ENCODE peak calls at places on chromosomes 11 and 22, in five cellular contexts. Q is prostate gland, E is K562, N is HepG2, Z is GM23338. P is an unnamed sample.
A peak's percentile ranks its signal among the peaks of the same experiment; 100 is the strongest.

GRCh38 chr11:92670293-92670890 is 299.1 kb upstream of the MTNR1B start:
- DNase-seq in N (no peak), Z (peak; percentile 29), E (no peak), Q (no peak), P (no peak)

GRCh38 chr11:122463530-122463929 is 192.0 kb upstream of the UBASH3B start:
- DNase-seq in Q (no peak), E (no peak), N (no peak), Z (no peak), P (no peak)

GRCh38 chr11:126442523-126442922 is 87.0 kb downstream of the ST3GAL4 start:
- DNase-seq in Z (no peak), Q (no peak), N (no peak), E (no peak), P (no peak)

GRCh38 chr11:129045150-129045549 is 102.5 kb upstream of the TP53AIP1 start:
- DNase-seq in Z (no peak), E (no peak), Q (no peak), N (no peak), P (no peak)

GRCh38 chr11:69311767-69312385 is 17.9 kb downstream of the MYEOV start:
- DNase-seq in Q (no peak), N (no peak), E (no peak), Z (no peak), P (no peak)

GRCh38 chr11:43573233-43573632 is 107.3 kb upstream of the HSD17B12 start:
- DNase-seq in Q (no peak), E (peak; percentile 45), Z (peak; percentile 82), N (peak; percentile 27), P (no peak)

GRCh38 chr11:3950996-3951662 is 95.7 kb downstream of the STIM1 start:
- DNase-seq in Z (peak; percentile 83), E (no peak), N (peak; percentile 50), Q (no peak), P (no peak)

GRCh38 chr11:82720267-82720666 is 13.4 kb downstream of the FAM181B start:
- DNase-seq in N (no peak), Q (no peak), Z (no peak), E (no peak), P (no peak)

GRCh38 chr11:19933801-19934488 is 221.3 kb downstream of the NAV2 start:
- DNase-seq in Z (no peak), E (no peak), N (no peak), Q (no peak), P (no peak)

GRCh38 chr22:42608481-42609361 is 6.0 kb downstream of the POLDIP3 start:
- DNase-seq in N (no peak), Z (no peak), E (no peak), Q (no peak), P (no peak)

GRCh38 chr11:12915093-12915492 is 94.0 kb upstream of the RASSF10 start:
- DNase-seq in E (no peak), N (no peak), Z (no peak), Q (no peak), P (no peak)

GRCh38 chr11:108887436-108888238 is 222.8 kb downstream of the DDX10 start:
- DNase-seq in E (no peak), Q (no peak), N (no peak), Z (no peak), P (no peak)

GRCh38 chr11:34827239-34827638 is 88.9 kb downstream of the APIP start:
- DNase-seq in Z (no peak), N (no peak), Q (no peak), E (no peak), P (no peak)

GRCh38 chr22:47168900-47169800 is 406.7 kb downstream of the TBC1D22A start:
- DNase-seq in Z (peak; percentile 53), N (peak; percentile 10), Q (no peak), E (no peak), P (peak; percentile 25)

DNA sequence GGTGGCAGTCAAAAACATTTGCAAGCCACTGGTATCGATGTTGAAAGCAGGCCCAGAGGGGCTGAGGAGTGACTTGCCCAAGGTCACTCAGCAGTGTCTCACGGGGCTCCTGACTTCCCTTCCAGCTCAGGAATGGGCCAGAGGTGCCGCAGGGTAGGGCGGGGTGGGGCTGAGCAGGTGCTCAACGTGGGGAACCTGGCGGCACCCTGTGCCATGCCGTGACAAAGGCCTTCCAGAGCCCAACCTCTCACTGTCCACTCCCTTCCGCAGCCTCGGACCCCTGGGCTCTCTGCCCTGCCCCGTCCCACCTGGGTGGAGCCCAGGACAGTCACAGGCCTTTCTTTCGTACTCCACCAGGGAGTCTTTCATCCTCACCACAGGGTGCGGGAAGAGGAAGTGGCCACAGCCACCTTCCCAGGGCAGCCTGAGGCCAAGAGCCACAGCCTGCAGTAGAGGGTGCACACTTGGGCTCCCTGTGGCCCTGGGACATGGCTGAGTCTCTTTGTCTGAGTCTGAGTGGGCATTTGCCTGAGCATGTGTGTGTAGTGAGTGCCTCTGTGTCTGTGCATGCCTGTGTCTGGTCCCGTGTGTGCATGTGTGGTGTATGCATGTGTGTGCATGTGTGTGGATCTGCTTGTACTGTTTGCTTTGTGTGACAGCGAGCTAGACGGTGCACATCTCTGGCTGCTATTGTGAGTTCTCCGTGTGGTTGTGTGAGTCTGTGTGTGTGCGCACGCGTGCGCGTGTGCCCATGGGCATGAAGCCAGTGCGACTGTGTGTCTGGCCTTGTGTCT is 6.0 kb upstream of the LIF start:
- DNase-seq in E (no peak), Q (no peak), N (no peak), Z (peak; percentile 47), P (peak; percentile 41)
- TF ChIP-seq POLR2AphosphoS5 in E (no peak), Q (no peak), N (no peak), Z (no peak), P (no peak)

DNA sequence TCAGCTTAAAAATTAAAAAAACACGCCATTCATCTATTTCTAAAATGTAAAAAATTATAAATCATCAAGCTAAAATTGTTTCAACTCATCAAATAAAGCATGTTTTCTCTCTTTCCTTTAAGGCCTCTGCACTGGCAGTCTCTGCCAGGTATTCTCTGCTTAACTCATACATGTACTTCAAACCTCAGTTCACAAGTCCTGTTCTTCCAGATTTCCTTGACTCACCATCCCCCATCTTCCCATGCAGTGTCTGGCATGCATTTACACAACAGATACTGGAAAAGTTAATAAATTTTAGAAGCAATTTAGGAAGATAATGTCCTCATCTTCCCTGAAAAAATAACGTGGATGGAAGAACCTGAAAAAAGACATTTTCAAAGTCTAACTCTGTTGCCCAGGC is 32.5 kb downstream of the CSTF3 start:
- DNase-seq in Q (peak; percentile 21), E (no peak), Z (no peak), N (no peak), P (no peak)
- H3K4me3 ChIP-seq in Q (no peak overlapping the region), E (no peak overlapping the region), Z (no peak overlapping the region), N (no peak overlapping the region), P (no peak overlapping the region)

DNA sequence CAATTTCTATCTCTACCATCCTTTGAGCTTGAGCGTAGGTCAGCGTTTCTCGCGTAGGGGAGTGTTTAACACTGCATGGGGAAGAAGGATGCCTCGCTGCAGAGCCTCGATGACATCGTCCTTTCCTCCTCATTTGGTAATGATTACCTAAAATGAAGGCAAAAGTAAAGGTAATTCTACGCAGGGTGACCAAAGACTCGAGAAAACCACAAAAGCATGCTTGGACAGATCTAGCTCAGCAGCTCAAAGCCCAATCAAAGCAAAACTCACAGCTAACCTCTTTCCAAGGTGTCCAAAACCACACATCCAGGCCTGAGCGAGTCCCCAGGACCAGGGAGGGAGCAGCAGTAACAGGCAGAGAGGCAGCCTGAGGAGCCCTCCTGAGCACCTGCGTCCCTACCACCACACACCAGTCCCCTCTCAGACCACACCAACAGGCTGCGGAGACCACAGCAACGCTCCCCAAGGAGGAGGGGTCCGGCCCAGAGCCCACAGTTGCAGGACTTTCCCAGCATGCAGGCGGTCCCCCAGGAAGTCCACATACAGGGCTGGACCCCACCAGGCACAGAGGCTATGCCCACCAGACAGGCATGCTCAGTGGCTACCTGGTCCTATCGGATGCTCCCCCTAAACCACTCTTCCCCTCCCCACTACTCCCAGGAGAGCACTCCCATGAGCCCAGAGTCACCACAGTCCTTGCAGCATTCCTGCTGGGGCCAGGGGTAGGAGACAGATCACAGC is 3.3 kb downstream of the BRD1 start:
- DNase-seq in Q (no peak), E (no peak), N (no peak), Z (no peak), P (no peak)
- H3K4me1 ChIP-seq in Q (peaks cover 5% of the 10 kb centered on the region), E (peaks cover 51% of the 10 kb centered on the region), N (peaks cover 47% of the 10 kb centered on the region), Z (peaks cover 8% of the 10 kb centered on the region), P (peaks cover 51% of the 10 kb centered on the region)

GRCh38 chr22:49962751-49963646 is 2.4 kb downstream of the PIM3 start:
- DNase-seq in N (no peak), Q (peak; percentile 22), E (no peak), Z (no peak), P (peak; percentile 30)
- TF ChIP-seq POLR2AphosphoS5 in N (no peak), Q (peak; percentile 22), E (no peak), Z (no peak), P (no peak)

GRCh38 chr22:37744589-37744988 is 47.7 kb downstream of the TRIOBP start:
- DNase-seq in E (no peak), Z (no peak), Q (no peak), N (no peak), P (no peak)
- H3K4me3 ChIP-seq in E (no peak overlapping the region), Z (no peak overlapping the region), Q (no peak overlapping the region), N (no peak overlapping the region), P (no peak overlapping the region)

GRCh38 chr11:93861808-93862207 is 11.4 kb upstream of the VSTM5 start:
- DNase-seq in Q (no peak), Z (no peak), N (no peak), E (no peak), P (no peak)

GRCh38 chr11:93858376-93858775 is 8.0 kb upstream of the VSTM5 start:
- DNase-seq in Z (no peak), N (no peak), E (no peak), Q (no peak), P (no peak)

GRCh38 chr11:93852242-93852641 is 1.8 kb upstream of the VSTM5 start:
- DNase-seq in N (no peak), Q (no peak), Z (no peak), E (no peak), P (no peak)

GRCh38 chr11:93857413-93858185 is 7.2 kb upstream of the VSTM5 start:
- DNase-seq in E (no peak), N (no peak), Q (no peak), Z (no peak), P (no peak)
- H3K4me1 ChIP-seq in E (no peaks in the 10 kb centered on the region), N (no peaks in the 10 kb centered on the region), Q (no peaks in the 10 kb centered on the region), Z (peaks cover 42% of the 10 kb centered on the region), P (no peaks in the 10 kb centered on the region)

GRCh38 chr11:67301951-67302516 is 1.3 kb upstream of the SSH3 start:
- DNase-seq in Q (peak; percentile 76), Z (peak; percentile 83), N (no peak), E (peak; percentile 7), P (peak; percentile 67)
- TF ChIP-seq POLR2AphosphoS5 in Q (peak; percentile 50), Z (no peak), N (no peak), E (no peak), P (no peak)

DNA sequence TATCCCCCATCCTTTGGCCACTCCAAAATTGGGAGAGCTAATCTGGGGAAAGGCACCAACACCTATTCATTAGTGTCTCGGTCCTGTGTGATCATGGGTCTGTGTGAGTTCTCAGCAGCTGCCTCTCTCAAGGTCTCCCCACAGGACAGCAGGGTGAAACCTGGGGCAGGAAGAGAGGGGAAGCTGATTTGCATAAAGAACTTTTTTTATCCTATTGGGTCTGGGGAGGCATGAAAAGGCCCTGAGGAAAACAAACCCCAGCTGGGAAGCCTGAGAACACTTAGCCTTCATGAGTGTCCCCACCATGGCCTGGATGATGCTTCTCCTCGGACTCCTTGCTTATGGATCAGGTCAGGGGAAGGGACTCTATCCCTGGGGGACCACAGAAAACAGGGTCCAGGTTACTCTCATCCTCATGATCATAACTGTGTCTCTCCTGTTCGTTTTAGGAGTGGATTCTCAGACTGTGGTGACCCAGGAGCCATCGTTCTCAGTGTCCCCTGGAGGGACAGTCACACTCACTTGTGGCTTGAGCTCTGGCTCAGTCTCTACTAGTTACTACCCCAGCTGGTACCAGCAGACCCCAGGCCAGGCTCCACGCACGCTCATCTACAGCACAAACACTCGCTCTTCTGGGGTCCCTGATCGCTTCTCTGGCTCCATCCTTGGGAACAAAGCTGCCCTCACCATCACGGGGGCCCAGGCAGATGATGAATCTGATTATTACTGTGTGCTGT is 116.0 kb upstream of the TOP3B start:
- DNase-seq in E (no peak), Q (no peak), Z (no peak), N (no peak), P (no peak)
- H3K4me3 ChIP-seq in E (no peak overlapping the region), Q (no peak overlapping the region), Z (no peak overlapping the region), N (no peak overlapping the region), P (no peak overlapping the region)

P was measured in stomach.